ENCODE peak calls at places on chromosomes 13 and 19, in seven cellular contexts. One of them, this sample, is unnamed.

GRCh38 chr13:91240341-91240740 is 107.1 kb upstream of the MIR17HG start:
- DNase-seq in prostate gland: no peak
- DNase-seq in tibial nerve: no peak
- DNase-seq in heart left ventricle: no peak
- DNase-seq in breast epithelium: no peak
- DNase-seq in A549: no peak
- DNase-seq in H1: no peak
- DNase-seq in this sample: no peak

GRCh38 chr13:42396501-42396900 is 124.5 kb downstream of the AKAP11 start:
- DNase-seq in prostate gland: no peak
- DNase-seq in tibial nerve: no peak
- DNase-seq in heart left ventricle: no peak
- DNase-seq in breast epithelium: no peak
- DNase-seq in A549: no peak
- DNase-seq in H1: no peak
- DNase-seq in this sample: no peak

GRCh38 chr19:12244370-12244769 is 50.3 kb downstream of the ZNF44 start:
- DNase-seq in prostate gland: no peak
- DNase-seq in tibial nerve: no peak
- DNase-seq in heart left ventricle: no peak
- DNase-seq in breast epithelium: no peak
- DNase-seq in A549: no peak
- DNase-seq in H1: no peak
- DNase-seq in this sample: no peak

GRCh38 chr19:40210919-40211318 is 7.3 kb downstream of the TTC9B start:
- DNase-seq in prostate gland: no peak
- DNase-seq in tibial nerve: no peak
- DNase-seq in heart left ventricle: no peak
- DNase-seq in breast epithelium: no peak
- DNase-seq in A549: no peak
- DNase-seq in H1: no peak
- DNase-seq in this sample: no peak

GRCh38 chr13:32548837-32549236 is 10.2 kb upstream of the N4BP2L2 start:
- DNase-seq in prostate gland: no peak
- DNase-seq in tibial nerve: no peak
- DNase-seq in heart left ventricle: no peak
- DNase-seq in breast epithelium: no peak
- DNase-seq in A549: no peak
- DNase-seq in H1: no peak
- DNase-seq in this sample: no peak

GRCh38 chr19:4430760-4431159 is 26.8 kb downstream of the UBXN6 start:
- DNase-seq in prostate gland: no peak
- DNase-seq in tibial nerve: no peak
- DNase-seq in heart left ventricle: no peak
- DNase-seq in breast epithelium: no peak
- DNase-seq in A549: no peak
- DNase-seq in H1: no peak
- DNase-seq in this sample: no peak

GRCh38 chr13:21637296-21637695 is 33.3 kb upstream of the MICU2 start:
- DNase-seq in prostate gland: no peak
- DNase-seq in tibial nerve: no peak
- DNase-seq in heart left ventricle: no peak
- DNase-seq in breast epithelium: no peak
- DNase-seq in A549: peak; percentile 66
- DNase-seq in H1: no peak
- DNase-seq in this sample: no peak

GRCh38 chr19:8423821-8424223 is 10.7 kb downstream of the MARCHF2 start:
- DNase-seq in prostate gland: peak; percentile 57
- DNase-seq in tibial nerve: peak; percentile 99
- DNase-seq in heart left ventricle: peak; percentile 94
- DNase-seq in breast epithelium: peak; percentile 90
- DNase-seq in A549: peak; percentile 93
- DNase-seq in H1: no peak
- DNase-seq in this sample: peak; percentile 98

GRCh38 chr19:47885067-47885463 is 1.1 kb downstream of the SULT2A1 start:
- DNase-seq in prostate gland: no peak
- DNase-seq in tibial nerve: no peak
- DNase-seq in heart left ventricle: no peak
- DNase-seq in breast epithelium: no peak
- DNase-seq in A549: no peak
- DNase-seq in H1: no peak
- DNase-seq in this sample: no peak

GRCh38 chr13:99281811-99282263 is 23.7 kb upstream of the GPR18 start:
- DNase-seq in prostate gland: no peak
- DNase-seq in tibial nerve: peak; percentile 76
- DNase-seq in heart left ventricle: peak; percentile 42
- DNase-seq in breast epithelium: no peak
- DNase-seq in A549: no peak
- DNase-seq in H1: no peak
- DNase-seq in this sample: peak; percentile 95

GRCh38 chr19:2282062-2282861 is at the start of gene PEAK3:
- DNase-seq in prostate gland: peak; percentile 31
- DNase-seq in tibial nerve: peak; percentile 65
- DNase-seq in heart left ventricle: peak; percentile 83
- DNase-seq in breast epithelium: no peak
- DNase-seq in A549: no peak
- DNase-seq in H1: no peak
- DNase-seq in this sample: peak; percentile 66

GRCh38 chr13:109698779-109699178 is 87.6 kb downstream of the IRS2 start:
- DNase-seq in prostate gland: no peak
- DNase-seq in tibial nerve: no peak
- DNase-seq in heart left ventricle: no peak
- DNase-seq in breast epithelium: no peak
- DNase-seq in A549: no peak
- DNase-seq in H1: no peak
- DNase-seq in this sample: no peak

GRCh38 chr13:71632721-71633120 is 234.3 kb downstream of the DACH1 start:
- DNase-seq in prostate gland: no peak
- DNase-seq in tibial nerve: no peak
- DNase-seq in heart left ventricle: no peak
- DNase-seq in breast epithelium: no peak
- DNase-seq in A549: no peak
- DNase-seq in H1: no peak
- DNase-seq in this sample: no peak

GRCh38 chr13:99335603-99336002 is 28.4 kb upstream of the GPR183 start:
- DNase-seq in prostate gland: no peak
- DNase-seq in tibial nerve: no peak
- DNase-seq in heart left ventricle: no peak
- DNase-seq in breast epithelium: no peak
- DNase-seq in A549: no peak
- DNase-seq in H1: no peak
- DNase-seq in this sample: no peak

GRCh38 chr19:44587863-44588752 is 25.3 kb upstream of the IGSF23 start:
- DNase-seq in prostate gland: no peak
- DNase-seq in tibial nerve: no peak
- DNase-seq in heart left ventricle: no peak
- DNase-seq in breast epithelium: no peak
- DNase-seq in A549: peak; percentile 84
- DNase-seq in H1: no peak
- DNase-seq in this sample: no peak

GRCh38 chr13:114044486-114044885 is 70.6 kb upstream of the C13orf46 start:
- DNase-seq in prostate gland: no peak
- DNase-seq in tibial nerve: no peak
- DNase-seq in heart left ventricle: no peak
- DNase-seq in breast epithelium: peak; percentile 40
- DNase-seq in A549: peak; percentile 53
- DNase-seq in H1: no peak
- DNase-seq in this sample: no peak

GRCh38 chr19:43700368-43701015 is 15.4 kb upstream of the IRGC start:
- DNase-seq in prostate gland: no peak
- DNase-seq in tibial nerve: peak; percentile 40
- DNase-seq in heart left ventricle: peak; percentile 74
- DNase-seq in breast epithelium: peak; percentile 25
- DNase-seq in A549: no peak
- DNase-seq in H1: no peak
- DNase-seq in this sample: peak; percentile 37

GRCh38 chr13:20160346-20161274 is at the start of gene GJA3:
- DNase-seq in prostate gland: no peak
- DNase-seq in tibial nerve: no peak
- DNase-seq in heart left ventricle: peak; percentile 72
- DNase-seq in breast epithelium: no peak
- DNase-seq in A549: peak; percentile 29
- DNase-seq in H1: no peak
- DNase-seq in this sample: no peak

GRCh38 chr19:45179063-45179847 is 671 bp downstream of the BLOC1S3 start:
- DNase-seq in prostate gland: no peak
- DNase-seq in tibial nerve: no peak
- DNase-seq in heart left ventricle: no peak
- DNase-seq in breast epithelium: no peak
- DNase-seq in A549: no peak
- DNase-seq in H1: no peak
- DNase-seq in this sample: no peak

GRCh38 chr13:97710797-97711196 is 242.7 kb upstream of the IPO5 start:
- DNase-seq in prostate gland: no peak
- DNase-seq in tibial nerve: no peak
- DNase-seq in heart left ventricle: no peak
- DNase-seq in breast epithelium: no peak
- DNase-seq in A549: no peak
- DNase-seq in H1: no peak
- DNase-seq in this sample: no peak

DNA sequence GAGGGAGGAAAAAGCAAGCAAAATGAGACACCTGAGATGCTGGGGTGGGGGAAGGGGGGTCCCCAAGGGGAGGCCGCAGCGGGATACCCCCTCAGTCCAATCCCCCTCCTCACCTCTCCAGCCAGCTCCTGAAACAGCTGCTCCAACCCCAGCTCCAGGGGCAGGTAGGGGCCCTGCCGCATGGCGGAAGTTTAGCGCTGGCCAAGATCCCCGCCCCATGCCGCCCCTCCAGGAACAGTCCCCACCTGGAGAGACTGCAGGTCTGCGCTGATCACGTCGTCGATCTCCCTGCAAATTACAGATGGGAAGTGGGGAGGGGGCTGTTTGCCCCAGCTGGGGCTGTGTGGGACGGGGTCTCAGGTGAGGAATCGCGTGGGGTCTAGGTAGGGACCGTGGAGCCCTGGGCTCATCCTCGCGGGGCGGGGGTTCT is 9.0 kb downstream of the CAPN12 start:
- DNase-seq in prostate gland: peak; percentile 22
- DNase-seq in tibial nerve: no peak
- DNase-seq in heart left ventricle: peak; percentile 17
- DNase-seq in breast epithelium: peak; percentile 41
- DNase-seq in A549: peak; percentile 63
- DNase-seq in H1: no peak
- DNase-seq in this sample: no peak
- H3K4me3 ChIP-seq in prostate gland: no peak overlapping the region
- H3K4me3 ChIP-seq in tibial nerve: no peak overlapping the region
- H3K4me3 ChIP-seq in heart left ventricle: no peak overlapping the region
- H3K4me3 ChIP-seq in breast epithelium: peak overlapping the region; percentile 24
- H3K4me3 ChIP-seq in A549: peak overlapping the region; percentile 41
- H3K4me3 ChIP-seq in H1: peak overlapping the region; percentile 39
- H3K4me3 ChIP-seq in this sample: no peak overlapping the region

GRCh38 chr19:41959056-41960053 is at the start of gene RABAC1:
- DNase-seq in prostate gland: peak; percentile 88
- DNase-seq in tibial nerve: peak; percentile 86
- DNase-seq in heart left ventricle: peak; percentile 90
- DNase-seq in breast epithelium: peak; percentile 83
- DNase-seq in A549: peak; percentile 97
- DNase-seq in H1: peak; percentile 79
- DNase-seq in this sample: peak; percentile 97
- TF ChIP-seq POLR2A in prostate gland: peak; percentile 58
- TF ChIP-seq POLR2A in tibial nerve: peak; percentile 45
- TF ChIP-seq POLR2A in heart left ventricle: peak; percentile 45
- TF ChIP-seq POLR2A in breast epithelium: peak; percentile 32
- TF ChIP-seq POLR2A in A549: peak; percentile 70
- TF ChIP-seq POLR2A in H1: no peak
- TF ChIP-seq POLR2A in this sample: no peak

GRCh38 chr19:10964903-10965302 is 4.1 kb downstream of the SMARCA4 start:
- DNase-seq in prostate gland: no peak
- DNase-seq in tibial nerve: no peak
- DNase-seq in heart left ventricle: no peak
- DNase-seq in breast epithelium: no peak
- DNase-seq in A549: no peak
- DNase-seq in H1: no peak
- DNase-seq in this sample: no peak

GRCh38 chr19:10963865-10964264 is 3.0 kb downstream of the SMARCA4 start:
- DNase-seq in prostate gland: no peak
- DNase-seq in tibial nerve: no peak
- DNase-seq in heart left ventricle: no peak
- DNase-seq in breast epithelium: no peak
- DNase-seq in A549: no peak
- DNase-seq in H1: no peak
- DNase-seq in this sample: no peak

GRCh38 chr19:10961763-10962536 is 1.1 kb downstream of the SMARCA4 start:
- DNase-seq in prostate gland: no peak
- DNase-seq in tibial nerve: no peak
- DNase-seq in heart left ventricle: no peak
- DNase-seq in breast epithelium: no peak
- DNase-seq in A549: no peak
- DNase-seq in H1: no peak
- DNase-seq in this sample: no peak

GRCh38 chr19:10961073-10961762 is 388 bp downstream of the SMARCA4 start:
- DNase-seq in prostate gland: no peak
- DNase-seq in tibial nerve: peak; percentile 23
- DNase-seq in heart left ventricle: no peak
- DNase-seq in breast epithelium: peak; percentile 25
- DNase-seq in A549: no peak
- DNase-seq in H1: no peak
- DNase-seq in this sample: no peak

GRCh38 chr19:10962863-10963262 is 2.0 kb downstream of the SMARCA4 start:
- DNase-seq in prostate gland: no peak
- DNase-seq in tibial nerve: no peak
- DNase-seq in heart left ventricle: no peak
- DNase-seq in breast epithelium: no peak
- DNase-seq in A549: no peak
- DNase-seq in H1: no peak
- DNase-seq in this sample: no peak
- H3K4me3 ChIP-seq in prostate gland: no peak overlapping the region
- H3K4me3 ChIP-seq in tibial nerve: no peak overlapping the region
- H3K4me3 ChIP-seq in heart left ventricle: no peak overlapping the region
- H3K4me3 ChIP-seq in breast epithelium: no peak overlapping the region
- H3K4me3 ChIP-seq in A549: no peak overlapping the region
- H3K4me3 ChIP-seq in H1: no peak overlapping the region
- H3K4me3 ChIP-seq in this sample: no peak overlapping the region

DNA sequence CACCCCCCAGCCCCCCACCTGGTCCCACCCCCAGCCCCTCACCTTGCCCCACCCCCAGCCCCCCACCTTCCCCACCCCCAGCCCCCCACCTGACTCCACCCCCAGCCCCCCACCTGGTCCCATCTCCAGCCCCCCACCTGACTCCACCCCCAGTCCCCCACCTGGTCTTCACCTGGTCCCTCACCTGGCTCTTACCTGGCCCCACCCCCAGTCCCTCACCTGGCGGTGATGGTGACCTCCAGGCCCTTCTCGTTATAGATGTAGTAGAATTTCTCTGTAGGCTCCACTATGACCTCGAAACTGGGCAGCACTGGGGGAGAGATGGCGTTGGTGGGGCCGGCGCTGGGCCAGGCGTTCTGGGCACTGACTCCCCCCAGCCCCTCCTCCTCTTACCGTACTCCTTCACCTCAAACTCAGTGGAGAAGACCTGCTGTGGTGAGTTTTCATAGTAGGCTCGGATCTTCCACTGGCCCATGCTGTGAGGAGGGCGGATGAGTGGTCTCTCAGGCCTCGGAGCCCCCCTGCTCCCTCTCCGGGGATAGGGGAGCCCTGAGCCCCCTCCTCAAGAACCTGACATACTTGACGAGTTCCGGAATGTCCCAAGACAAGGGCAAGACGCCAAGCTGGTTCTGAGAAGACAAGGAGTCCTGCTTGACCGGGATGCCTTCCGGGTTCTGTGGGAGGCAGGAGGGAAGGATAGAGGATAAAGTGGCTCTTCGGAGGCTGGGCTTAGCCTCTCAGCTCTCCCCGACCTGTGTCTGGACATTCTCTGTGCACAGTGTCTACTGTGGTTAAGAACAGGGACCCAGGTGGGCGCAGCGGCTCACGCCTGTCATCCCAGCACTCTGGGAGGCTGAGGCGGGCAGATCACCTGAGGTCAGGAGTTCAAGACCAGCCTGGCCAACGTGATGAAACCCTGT is 6.4 kb downstream of the C3 start:
- DNase-seq in prostate gland: no peak
- DNase-seq in tibial nerve: no peak
- DNase-seq in heart left ventricle: no peak
- DNase-seq in breast epithelium: no peak
- DNase-seq in A549: no peak
- DNase-seq in H1: no peak
- DNase-seq in this sample: no peak
- TF ChIP-seq POLR2A in prostate gland: no peak
- TF ChIP-seq POLR2A in tibial nerve: no peak
- TF ChIP-seq POLR2A in heart left ventricle: no peak
- TF ChIP-seq POLR2A in breast epithelium: no peak
- TF ChIP-seq POLR2A in A549: no peak
- TF ChIP-seq POLR2A in H1: no peak
- TF ChIP-seq POLR2A in this sample: no peak